ENCODE peak calls at places on chromosomes 1 and 21, in eight cellular contexts. R, F, N, X, G, C, J and P are unnamed samples.

GRCh38 chr1:48203287-48203900 is 19.1 kb upstream of the SLC5A9 start:
- DNase-seq in F (no peak), X (no peak), G (no peak), C (no peak), J (no peak), R (peak; percentile 43), N (no peak), P (no peak)

GRCh38 chr1:170640581-170640980 is 23.4 kb upstream of the PRRX1 start:
- DNase-seq in N (no peak), J (no peak), G (no peak), X (no peak), R (no peak), F (no peak), C (no peak), P (no peak)

GRCh38 chr1:51019811-51020210 is 49.8 kb downstream of the CDKN2C start:
- DNase-seq in X (no peak), C (no peak), R (no peak), J (no peak), N (no peak), G (no peak), F (no peak), P (no peak)

GRCh38 chr1:225694151-225694603 is 41.3 kb upstream of the ENAH start:
- DNase-seq in J (peak; percentile 46), F (no peak), G (no peak), X (no peak), R (no peak), N (no peak), C (no peak), P (no peak)

GRCh38 chr1:154943649-154944421 is 7.3 kb upstream of the PMVK start:
- DNase-seq in X (no peak), G (no peak), F (no peak), R (peak; percentile 45), J (peak; percentile 48), N (no peak), C (no peak), P (no peak)

GRCh38 chr21:33552093-33552998 is 9.5 kb downstream of the SON start:
- DNase-seq in R (peak; percentile 16), J (no peak), N (no peak), C (no peak), G (no peak), X (no peak), F (no peak), P (no peak)

GRCh38 chr1:33331444-33332356 is 10.8 kb upstream of the A3GALT2 start:
- DNase-seq in J (no peak), R (peak; percentile 68), N (no peak), C (no peak), G (no peak), X (peak; percentile 61), F (no peak), P (no peak)

GRCh38 chr1:6635910-6636760 is 11.5 kb downstream of the THAP3 start:
- DNase-seq in C (no peak), G (no peak), R (no peak), X (no peak), J (no peak), N (no peak), F (no peak), P (no peak)

GRCh38 chr1:227945891-227946623 is 1.7 kb downstream of the WNT9A start:
- DNase-seq in R (peak; percentile 73), X (peak; percentile 91), G (no peak), C (no peak), F (no peak), J (peak; percentile 39), N (no peak), P (peak; percentile 88)

GRCh38 chr1:59699227-59699847 is 115.4 kb upstream of the HOOK1 start:
- DNase-seq in X (no peak), J (no peak), F (peak; percentile 1), N (no peak), C (no peak), R (peak; percentile 63), G (no peak), P (no peak)